ENCODE peak calls at places on chromosomes 2 and 18, in seven cellular contexts. J is CD8-positive, alpha-beta memory T cell; R is right cardiac atrium; Y is CD8-positive, alpha-beta T cell; H is iPS DF 6.9; C is heart right ventricle; K is mammary epithelial cell. U is an unnamed sample.

GRCh38 chr2:1653956-1654695 is 90.2 kb downstream of the PXDN start:
- DNase-seq in J (no peak), R (no peak), Y (no peak), H (no peak), C (no peak), K (no peak), U (no peak)

GRCh38 chr2:64649626-64650025 is 4.1 kb downstream of the SERTAD2 start:
- DNase-seq in J (no peak), R (no peak), Y (no peak), H (no peak), C (no peak), K (peak), U (no peak)

GRCh38 chr2:30936924-30937323 is 129.7 kb upstream of the CAPN13 start:
- DNase-seq in J (no peak), R (no peak), Y (no peak), H (no peak), C (no peak), K (no peak), U (no peak)

GRCh38 chr2:23065936-23066335 is 319.0 kb upstream of the KLHL29 start:
- DNase-seq in J (no peak), R (no peak), Y (no peak), H (no peak), C (no peak), K (no peak), U (no peak)

GRCh38 chr2:137865954-137866540 is 98.2 kb upstream of the HNMT start:
- DNase-seq in J (no peak), R (peak), Y (peak), H (no peak), C (peak), K (peak), U (no peak)

GRCh38 chr2:70513751-70514150 is 39.9 kb downstream of the TGFA start:
- DNase-seq in J (no peak), R (no peak), Y (no peak), H (no peak), C (no peak), K (no peak), U (no peak)

GRCh38 chr2:3655871-3656761 is 1.9 kb upstream of the ALLC start:
- DNase-seq in J (no peak), R (peak), Y (no peak), H (no peak), C (no peak), K (no peak), U (no peak)

GRCh38 chr2:44487052-44487451 is 125.3 kb downstream of the CAMKMT start:
- DNase-seq in J (no peak), R (no peak), Y (no peak), H (no peak), C (no peak), K (no peak), U (no peak)

GRCh38 chr18:54787098-54787497 is 41.2 kb upstream of the RAB27B start:
- DNase-seq in J (no peak), R (no peak), Y (no peak), H (no peak), C (no peak), K (no peak), U (no peak)

GRCh38 chr2:232988444-232988843 is 24.6 kb downstream of the NGEF start:
- DNase-seq in J (no peak), R (no peak), Y (no peak), H (no peak), C (no peak), K (peak), U (peak)
- H3K27ac ChIP-seq in J (no peak), R (no peak), Y (no peak), H (no peak), C (no peak), K (peak), U (no peak)

DNA sequence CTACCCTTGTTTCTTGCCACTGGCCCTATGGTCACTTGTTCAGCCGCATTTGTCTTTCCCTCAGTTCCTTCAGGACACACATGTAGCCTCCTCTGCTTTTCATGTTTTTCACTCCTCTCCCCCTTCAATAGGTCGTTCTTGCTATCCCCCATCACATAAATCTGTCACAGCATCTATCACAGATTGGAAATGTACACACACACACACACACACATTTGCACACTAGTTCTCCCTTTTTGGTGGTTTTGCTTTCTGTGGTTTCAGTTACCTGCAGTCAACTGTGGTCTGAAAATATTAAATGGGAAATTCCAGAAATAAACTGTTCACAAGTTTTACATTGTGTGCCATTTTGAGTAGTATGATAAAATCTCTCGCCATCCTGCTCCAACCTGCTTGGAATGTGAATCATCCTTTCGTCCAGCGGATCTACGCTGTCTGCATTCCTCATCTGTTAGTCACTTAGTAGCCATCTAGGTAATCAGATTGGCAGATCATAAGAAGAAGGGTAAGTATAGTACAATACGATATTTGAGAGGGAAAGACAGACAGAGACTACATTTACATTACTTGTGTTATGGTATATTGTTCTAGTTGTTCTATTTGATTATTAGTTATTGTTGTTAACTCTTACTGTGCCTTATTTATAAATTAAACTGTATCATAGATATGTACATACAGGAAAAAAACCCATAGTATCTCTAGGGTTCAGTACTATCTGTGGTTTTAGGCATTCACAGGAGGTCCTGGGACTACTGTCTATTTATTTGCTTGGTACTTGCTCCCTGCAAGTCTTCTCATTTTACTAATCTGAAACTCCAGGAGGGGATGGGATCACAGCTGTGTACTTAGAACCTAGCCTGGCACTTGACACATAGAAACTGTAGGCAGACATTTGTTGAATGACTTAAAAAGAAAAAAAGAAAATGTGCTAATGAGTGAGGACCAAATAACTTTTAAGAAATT is 86.1 kb upstream of the PNPT1 start:
- DNase-seq in J (no peak), R (no peak), Y (no peak), H (no peak), C (no peak), K (peak), U (no peak)
- H3K27ac ChIP-seq in J (no peak), R (no peak), Y (no peak), H (no peak), C (no peak), K (peak), U (no peak)

GRCh38 chr2:9538000-9538507 is 17.6 kb downstream of the ADAM17 start:
- DNase-seq in J (no peak), R (no peak), Y (no peak), H (no peak), C (no peak), K (peak), U (no peak)
- H3K27ac ChIP-seq in J (no peak), R (no peak), Y (no peak), H (no peak), C (peak), K (peak), U (peak)

DNA sequence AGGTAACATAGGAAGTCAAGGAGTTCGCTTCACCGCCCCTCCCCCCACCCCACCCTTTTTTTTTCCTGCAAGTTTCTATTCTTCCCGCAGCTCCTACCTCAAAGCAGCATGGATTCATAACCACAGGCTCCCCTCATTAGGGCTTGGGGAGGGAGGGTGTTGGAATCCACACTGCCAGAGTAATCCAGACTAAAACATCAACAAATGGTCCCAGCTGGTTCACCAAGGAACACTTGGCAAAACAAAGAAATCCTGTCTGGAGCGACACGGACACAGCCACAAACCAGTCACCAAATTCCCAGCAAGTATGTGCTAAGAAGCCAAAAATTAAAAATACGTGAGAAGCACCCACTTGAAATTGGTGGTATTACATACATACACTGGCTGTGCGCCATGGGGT is 106.9 kb upstream of the PPP1CB start:
- DNase-seq in J (no peak), R (peak), Y (no peak), H (no peak), C (no peak), K (no peak), U (no peak)
- H3K27ac ChIP-seq in J (no peak), R (peak), Y (no peak), H (no peak), C (peak), K (peak), U (peak)

U was measured in thoracic aorta.